ENCODE peak calls at places on chromosomes 13 and 19, in five cellular contexts. L is adrenal gland, J is heart left ventricle, I is A549, K is HCT116. W is an unnamed sample.

GRCh38 chr13:76860706-76861105 is 25.5 kb downstream of the KCTD12 start:
- DNase-seq in L (no peak), J (no peak), I (no peak), K (no peak), W (no peak)

GRCh38 chr19:38317104-38317612 is 1.4 kb upstream of the YIF1B start:
- DNase-seq in L (no peak), J (no peak), I (no peak), K (no peak), W (no peak)

GRCh38 chr19:2567996-2568395 is 92.1 kb downstream of the GADD45B start:
- DNase-seq in L (no peak), J (no peak), I (no peak), K (no peak), W (no peak)

GRCh38 chr19:47093841-47094240 is 19.7 kb downstream of the ZC3H4 start:
- DNase-seq in L (no peak), J (no peak), I (no peak), K (no peak), W (no peak)

GRCh38 chr19:47094557-47095517 is 18.7 kb downstream of the ZC3H4 start:
- DNase-seq in L (no peak), J (no peak), I (no peak), K (no peak), W (no peak)

GRCh38 chr13:91280806-91281205 is 66.7 kb upstream of the MIR17HG start:
- DNase-seq in L (no peak), J (no peak), I (no peak), K (no peak), W (peak)

GRCh38 chr13:27797228-27797624 is 4.9 kb downstream of the GSX1 start:
- DNase-seq in L (no peak), J (no peak), I (peak), K (no peak), W (peak)

GRCh38 chr13:20360835-20361412 is 128.8 kb upstream of the GJB6 start:
- DNase-seq in L (no peak), J (no peak), I (no peak), K (no peak), W (no peak)

GRCh38 chr13:39602614-39603366 is at the start of gene LHFPL6:
- DNase-seq in L (peak), J (peak), I (peak), K (no peak), W (no peak)

GRCh38 chr19:31152906-31153305 is 196.3 kb downstream of the TSHZ3 start:
- DNase-seq in L (no peak), J (no peak), I (no peak), K (no peak), W (no peak)

GRCh38 chr19:30450945-30451344 is 78.8 kb downstream of the ZNF536 start:
- DNase-seq in L (no peak), J (no peak), I (no peak), K (no peak), W (no peak)

GRCh38 chr13:111177081-111177711 is 62.1 kb downstream of the ARHGEF7 start:
- DNase-seq in L (peak), J (peak), I (no peak), K (no peak), W (no peak)

GRCh38 chr13:51832471-51833152 is 12.4 kb downstream of the TMEM272 start:
- DNase-seq in L (no peak), J (peak), I (peak), K (no peak), W (no peak)

GRCh38 chr13:23679214-23679613 is 109.0 kb downstream of the TNFRSF19 start:
- DNase-seq in L (no peak), J (no peak), I (peak), K (no peak), W (no peak)

GRCh38 chr13:44576396-44577235 is 486 bp upstream of the TSC22D1 start:
- DNase-seq in L (no peak), J (peak), I (no peak), K (no peak), W (no peak)

GRCh38 chr19:33962161-33962560 is 165.5 kb downstream of the KCTD15 start:
- DNase-seq in L (no peak), J (no peak), I (no peak), K (no peak), W (no peak)

GRCh38 chr13:50129923-50130685 is 114.9 kb downstream of the KCNRG start:
- DNase-seq in L (peak), J (peak), I (peak), K (no peak), W (no peak)

GRCh38 chr19:52307275-52307674 is 10.3 kb downstream of the ZNF480 start:
- DNase-seq in L (no peak), J (no peak), I (peak), K (peak), W (no peak)

GRCh38 chr13:26949701-26950345 is 189.2 kb upstream of the GPR12 start:
- DNase-seq in L (no peak), J (no peak), I (no peak), K (no peak), W (no peak)

GRCh38 chr19:55486971-55487883 is 1.0 kb upstream of the SSC5D start:
- DNase-seq in L (peak), J (peak), I (peak), K (no peak), W (no peak)

GRCh38 chr19:15324791-15325519 is 7.4 kb downstream of the BRD4 start:
- DNase-seq in L (peak), J (no peak), I (no peak), K (no peak), W (no peak)

GRCh38 chr13:111344471-111345191 is 24.2 kb downstream of the TEX29 start:
- DNase-seq in L (no peak), J (no peak), I (peak), K (no peak), W (peak)

GRCh38 chr13:51136276-51136980 is 25.4 kb upstream of the C13orf42 start:
- DNase-seq in L (no peak), J (no peak), I (no peak), K (no peak), W (no peak)

GRCh38 chr19:7294571-7295212 is 478 bp upstream of the INSR start:
- DNase-seq in L (peak), J (peak), I (peak), K (peak), W (peak)
- TF ChIP-seq CTCF in L (peak), J (peak), I (peak), K (peak), W (peak)

GRCh38 chr19:534088-534487 is 2.5 kb downstream of the CDC34 start:
- DNase-seq in L (no peak), J (no peak), I (no peak), K (no peak), W (no peak)

GRCh38 chr19:531009-531752 is 379 bp upstream of the CDC34 start:
- DNase-seq in L (peak), J (peak), I (peak), K (peak), W (no peak)

GRCh38 chr19:533485-534058 is 2.0 kb downstream of the CDC34 start:
- DNase-seq in L (no peak), J (no peak), I (no peak), K (no peak), W (no peak)

GRCh38 chr19:531753-532571 is at the start of gene CDC34:
- DNase-seq in L (no peak), J (no peak), I (no peak), K (no peak), W (no peak)

DNA sequence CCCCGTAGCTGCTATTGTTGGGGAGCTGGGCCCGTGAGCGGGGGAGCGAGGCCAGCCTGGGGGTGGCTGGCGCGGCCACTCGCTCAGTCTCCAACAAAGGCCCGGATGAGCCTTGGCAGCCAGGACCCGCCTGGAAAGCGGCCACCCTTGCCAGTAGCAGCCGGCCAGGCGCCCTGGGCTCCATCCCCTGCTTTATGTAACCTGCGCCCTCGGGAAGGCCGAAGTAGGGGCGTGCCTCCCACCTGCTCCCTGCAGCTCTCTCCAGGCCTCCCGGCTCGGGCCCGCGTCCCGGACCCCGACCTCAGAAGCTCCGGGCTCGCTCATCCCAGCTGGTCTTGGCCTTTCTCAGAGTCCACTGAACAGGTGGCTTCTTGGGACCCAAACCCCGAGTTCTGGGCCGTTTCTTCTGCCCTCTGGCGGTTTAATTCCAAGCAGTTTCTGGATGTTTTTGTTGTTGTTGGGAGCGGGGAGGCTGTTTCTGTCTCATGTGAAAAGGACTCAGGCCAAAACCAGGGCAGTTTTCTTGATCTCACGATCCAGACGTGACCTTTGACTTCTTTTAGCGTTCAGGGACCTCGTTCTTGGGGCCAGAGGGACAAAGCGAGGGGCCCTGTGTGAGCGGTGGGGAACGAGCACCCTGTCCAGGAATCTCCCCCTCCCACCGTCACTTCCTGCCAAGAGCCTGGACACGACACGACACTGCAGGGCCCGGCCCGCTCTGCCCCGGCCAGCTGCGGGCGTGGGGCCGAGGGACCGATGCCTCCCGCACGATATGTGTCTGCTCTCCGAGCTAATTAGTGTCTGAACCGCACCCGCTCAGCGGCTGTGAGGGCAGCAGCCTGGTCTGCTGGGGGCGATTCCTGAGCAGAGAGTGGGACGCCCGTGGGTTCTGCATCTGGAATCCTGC is 1.3 kb downstream of the CDC34 start:
- DNase-seq in L (peak), J (peak), I (peak), K (peak), W (peak)
- TF ChIP-seq CTCF in L (peak), J (peak), I (peak), K (peak), W (peak)

GRCh38 chr19:44636439-44637389 is 7.0 kb upstream of the PVR start:
- DNase-seq in L (no peak), J (no peak), I (no peak), K (no peak), W (no peak)

GRCh38 chr19:44640518-44640917 is 3.2 kb upstream of the PVR start:
- DNase-seq in L (no peak), J (no peak), I (no peak), K (no peak), W (no peak)

GRCh38 chr19:44637390-44637764 is 6.3 kb upstream of the PVR start:
- DNase-seq in L (no peak), J (no peak), I (no peak), K (no peak), W (no peak)

GRCh38 chr19:44634785-44635184 is 8.9 kb upstream of the PVR start:
- DNase-seq in L (no peak), J (no peak), I (no peak), K (no peak), W (no peak)

DNA sequence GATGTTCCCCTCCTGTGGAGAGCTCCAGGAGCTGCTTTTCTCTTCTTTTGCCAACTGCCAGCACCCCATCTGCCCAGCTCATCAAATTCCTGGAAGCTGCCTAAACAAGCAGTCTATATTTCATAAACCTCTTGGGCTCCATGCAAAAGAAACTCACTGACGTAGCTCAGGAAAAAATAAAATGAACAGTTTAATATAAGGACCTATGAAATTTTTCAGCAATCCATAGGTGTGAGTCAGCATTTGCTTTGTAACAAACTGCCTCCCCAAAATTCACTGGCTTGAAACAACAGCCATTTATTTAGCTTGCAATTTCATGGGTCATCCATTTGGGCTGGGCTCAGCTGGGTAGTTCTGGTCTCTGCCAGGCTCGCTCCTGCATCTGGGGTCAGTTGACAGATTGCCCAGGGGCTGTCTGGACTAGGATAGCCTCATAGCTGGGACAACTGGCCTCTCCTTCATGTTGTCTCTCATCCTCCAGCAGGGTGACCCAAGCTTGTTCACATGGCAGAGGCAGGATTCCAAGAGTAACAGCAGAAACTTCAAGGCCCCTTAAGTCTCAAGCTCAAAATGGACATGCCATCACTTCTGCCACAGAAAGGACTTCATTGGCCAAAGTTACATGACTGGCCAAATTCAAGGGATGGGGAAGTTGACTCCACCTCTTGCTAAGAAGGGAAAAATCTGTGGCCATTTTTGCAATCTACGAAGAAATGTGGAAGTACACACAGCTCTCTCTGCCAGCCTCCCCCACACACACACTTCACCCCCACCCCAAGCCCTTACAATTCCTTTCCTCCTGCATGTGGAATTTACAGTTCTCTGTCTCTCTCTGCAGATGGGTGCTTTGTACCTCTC is 7.9 kb upstream of the PVR start:
- DNase-seq in L (no peak), J (no peak), I (no peak), K (no peak), W (no peak)
- TF ChIP-seq CTCF in L (no peak), J (no peak), I (no peak), K (no peak), W (no peak)

GRCh38 chr19:48333467-48334384 is 8.4 kb downstream of the EMP3 start:
- DNase-seq in L (peak), J (peak), I (peak), K (peak), W (peak)

GRCh38 chr19:48332351-48332661 is 7.0 kb downstream of the EMP3 start:
- DNase-seq in L (no peak), J (no peak), I (no peak), K (no peak), W (no peak)

GRCh38 chr19:48330012-48330681 is 4.8 kb downstream of the EMP3 start:
- DNase-seq in L (peak), J (peak), I (no peak), K (no peak), W (no peak)

GRCh38 chr19:48329167-48329891 is 4.0 kb downstream of the EMP3 start:
- DNase-seq in L (peak), J (no peak), I (no peak), K (no peak), W (no peak)

DNA sequence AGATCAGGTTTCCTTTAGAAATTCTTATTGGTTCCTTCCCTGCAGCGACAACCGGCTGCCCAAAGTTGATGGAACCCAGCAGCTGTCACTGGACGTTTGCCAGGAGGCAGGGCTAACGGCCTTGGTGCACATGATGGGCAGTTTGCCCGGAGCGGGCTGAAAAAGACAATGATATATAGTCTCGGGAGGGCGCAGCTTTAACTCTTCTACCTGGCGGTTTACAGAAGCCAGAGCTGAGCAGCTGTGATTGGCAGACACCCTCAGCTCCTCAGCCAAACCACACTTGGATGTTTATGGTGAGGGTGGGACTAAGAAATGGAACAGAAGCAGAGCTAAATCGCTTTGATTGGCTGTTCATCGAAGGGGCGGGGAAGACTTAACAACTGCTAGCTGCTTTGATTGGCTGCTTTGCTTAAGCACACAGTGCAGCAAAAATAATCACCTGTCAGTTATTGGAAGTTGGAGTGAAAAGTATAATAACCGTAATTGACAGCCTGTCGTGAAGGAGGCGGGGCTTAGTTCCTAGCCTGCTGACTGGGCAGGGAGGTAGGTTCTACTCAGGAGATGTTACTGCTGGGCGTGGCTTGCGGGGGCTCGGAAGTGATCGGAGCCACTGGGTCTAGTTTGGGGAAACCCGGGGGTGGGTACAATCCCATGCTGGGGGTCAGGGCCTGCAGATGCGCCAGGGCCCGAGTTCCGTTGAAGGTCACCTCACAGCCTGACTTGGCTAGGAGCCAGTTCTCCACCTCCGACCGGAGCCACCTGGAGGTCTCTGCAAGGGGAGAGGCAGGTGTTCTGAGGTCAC is 7.5 kb downstream of the EMP3 start:
- DNase-seq in L (peak), J (peak), I (peak), K (peak), W (peak)
- TF ChIP-seq CTCF in L (no peak), J (no peak), I (no peak), K (no peak), W (no peak)

DNA sequence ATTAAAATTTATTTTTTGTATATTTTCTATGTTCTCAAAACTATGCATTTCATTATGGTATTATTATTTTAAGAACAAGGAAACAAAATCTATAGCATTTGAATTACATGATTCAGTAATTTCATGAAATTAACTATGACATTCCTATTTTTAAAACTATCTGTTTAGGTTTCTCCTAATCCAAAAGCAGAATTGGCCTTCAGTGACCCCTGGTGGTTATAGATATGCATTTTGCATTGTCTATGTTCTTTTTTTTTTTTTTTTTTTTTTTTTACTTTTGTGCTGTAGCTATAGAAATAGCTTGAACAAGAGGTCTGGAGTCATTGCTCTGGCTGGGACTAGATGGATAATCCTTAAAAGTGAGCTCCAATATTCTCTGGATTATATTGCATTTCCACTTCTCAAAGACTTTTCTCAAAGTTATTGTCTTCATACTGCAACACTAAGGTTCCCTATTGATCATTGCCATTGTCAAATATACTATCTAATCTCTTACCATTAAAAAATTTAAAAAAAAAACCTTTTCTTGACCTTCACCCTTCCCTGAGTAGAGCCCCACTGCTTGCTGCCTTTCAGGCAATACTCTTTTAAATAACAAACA is 15.9 kb upstream of the DNAJC3 start:
- DNase-seq in L (no peak), J (peak), I (peak), K (peak), W (no peak)
- TF ChIP-seq CTCF in L (peak), J (peak), I (peak), K (peak), W (peak)

DNA sequence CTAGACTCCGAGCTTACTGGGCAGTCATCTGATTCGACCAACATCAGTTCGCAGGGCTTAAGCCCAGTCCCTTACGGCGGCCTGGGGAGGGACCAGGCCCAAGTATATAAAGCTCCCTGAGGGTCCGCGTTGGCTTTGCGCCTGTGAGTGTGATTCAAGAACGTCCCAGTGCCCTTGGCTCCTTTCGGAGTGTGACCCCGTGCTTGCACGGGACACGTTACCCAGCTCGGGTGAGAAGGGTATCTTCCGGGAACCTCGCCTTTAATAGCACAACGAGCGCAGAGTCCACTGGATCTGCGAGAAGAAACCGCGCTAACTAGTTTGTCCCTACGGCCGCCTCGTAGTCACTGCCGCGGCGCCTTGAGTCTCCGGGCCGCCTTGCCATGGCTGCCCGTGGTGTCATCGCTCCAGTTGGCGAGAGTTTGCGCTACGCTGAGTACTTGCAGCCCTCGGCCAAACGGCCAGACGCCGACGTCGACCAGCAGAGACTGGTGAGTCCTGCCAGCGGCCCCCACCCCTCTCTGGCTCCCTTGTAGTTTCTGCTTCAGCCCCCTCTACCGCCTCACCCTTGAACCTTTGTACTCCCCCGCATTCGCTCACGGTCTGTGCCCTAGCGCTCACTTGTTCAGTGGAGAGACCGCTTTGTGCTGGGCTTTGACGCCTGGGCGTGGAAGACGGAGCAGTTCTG is at the start of gene DNAJC15:
- DNase-seq in L (peak), J (peak), I (no peak), K (peak), W (no peak)
- TF ChIP-seq CTCF in L (peak), J (peak), I (no peak), K (no peak), W (no peak)

W was measured in LNCaP clone FGC.